ENCODE peak calls at places on chromosomes 3 and 15, in seven cellular contexts. Z, K, S, W, X, G and V are unnamed samples.

GRCh38 chr3:188926741-188927650 is 244.8 kb upstream of the TPRG1 start:
- DNase-seq in W (no peak), X (no peak), K (no peak), Z (no peak), G (no peak), S (no peak), V (no peak)

GRCh38 chr3:189988854-189989253 is 131.8 kb downstream of the P3H2 start:
- DNase-seq in S (no peak), K (no peak), W (no peak), Z (no peak), X (no peak), G (no peak), V (no peak)

GRCh38 chr15:59256538-59256937 is 49.9 kb downstream of the LDHAL6B start:
- DNase-seq in X (no peak), W (no peak), G (no peak), S (no peak), Z (no peak), K (no peak), V (no peak)

GRCh38 chr15:56957812-56958406 is 39.5 kb downstream of the TCF12 start:
- DNase-seq in K (peak), G (no peak), X (no peak), W (no peak), S (no peak), Z (no peak), V (peak)

GRCh38 chr3:52046186-52046913 is 10.0 kb downstream of the DUSP7 start:
- DNase-seq in X (peak), K (peak), S (peak), G (peak), W (peak), Z (no peak), V (peak)

GRCh38 chr3:182989566-182989965 is 9.2 kb upstream of the DCUN1D1 start:
- DNase-seq in G (no peak), S (no peak), Z (no peak), X (no peak), W (no peak), K (no peak), V (no peak)

GRCh38 chr3:24156466-24156865 is 211.4 kb downstream of the NR1D2 start:
- DNase-seq in G (peak), W (no peak), S (no peak), K (no peak), Z (no peak), X (no peak), V (no peak)

GRCh38 chr15:98347866-98348265 is 300.5 kb upstream of the IGF1R start:
- DNase-seq in G (no peak), X (no peak), Z (no peak), W (no peak), K (no peak), S (no peak), V (no peak)

GRCh38 chr3:147191795-147192385 is 214.5 kb downstream of the ZIC4 start:
- DNase-seq in X (peak), W (peak), S (no peak), G (peak), Z (no peak), K (peak), V (peak)

GRCh38 chr3:174466471-174467054 is 392.6 kb upstream of the NAALADL2 start:
- DNase-seq in W (no peak), G (no peak), Z (no peak), S (no peak), X (peak), K (no peak), V (no peak)

GRCh38 chr3:65484964-65485363 is 553.8 kb downstream of the MAGI1 start:
- DNase-seq in W (no peak), X (no peak), Z (no peak), G (no peak), K (no peak), S (no peak), V (peak)

GRCh38 chr3:175207361-175207760 is 348.2 kb downstream of the NAALADL2 start:
- DNase-seq in S (no peak), X (peak), Z (no peak), K (no peak), G (no peak), W (no peak), V (no peak)

GRCh38 chr15:63274427-63274826 is 3.0 kb upstream of the APH1B start:
- DNase-seq in X (no peak), S (no peak), W (no peak), K (no peak), Z (no peak), G (no peak), V (no peak)

GRCh38 chr15:52261498-52262242 is 33.9 kb downstream of the MYO5C start:
- DNase-seq in K (peak), G (no peak), W (peak), S (peak), Z (peak), X (peak), V (no peak)
- H3K4me3 ChIP-seq in K (no peak), G (no peak), W (no peak), S (no peak), Z (peak), X (no peak), V (no peak)

GRCh38 chr3:49902511-49903345 is 945 bp downstream of the MST1R start:
- DNase-seq in G (no peak), S (no peak), W (no peak), K (no peak), Z (no peak), X (no peak), V (no peak)
- H3K4me3 ChIP-seq in G (no peak), S (no peak), W (no peak), K (no peak), Z (no peak), X (no peak), V (no peak)

GRCh38 chr3:124235446-124235845 is 243.5 kb upstream of the ROPN1 start:
- DNase-seq in X (no peak), W (no peak), Z (no peak), K (no peak), G (no peak), S (no peak), V (no peak)
- H3K4me3 ChIP-seq in X (no peak), W (no peak), Z (no peak), K (no peak), G (no peak), S (no peak), V (no peak)

DNA sequence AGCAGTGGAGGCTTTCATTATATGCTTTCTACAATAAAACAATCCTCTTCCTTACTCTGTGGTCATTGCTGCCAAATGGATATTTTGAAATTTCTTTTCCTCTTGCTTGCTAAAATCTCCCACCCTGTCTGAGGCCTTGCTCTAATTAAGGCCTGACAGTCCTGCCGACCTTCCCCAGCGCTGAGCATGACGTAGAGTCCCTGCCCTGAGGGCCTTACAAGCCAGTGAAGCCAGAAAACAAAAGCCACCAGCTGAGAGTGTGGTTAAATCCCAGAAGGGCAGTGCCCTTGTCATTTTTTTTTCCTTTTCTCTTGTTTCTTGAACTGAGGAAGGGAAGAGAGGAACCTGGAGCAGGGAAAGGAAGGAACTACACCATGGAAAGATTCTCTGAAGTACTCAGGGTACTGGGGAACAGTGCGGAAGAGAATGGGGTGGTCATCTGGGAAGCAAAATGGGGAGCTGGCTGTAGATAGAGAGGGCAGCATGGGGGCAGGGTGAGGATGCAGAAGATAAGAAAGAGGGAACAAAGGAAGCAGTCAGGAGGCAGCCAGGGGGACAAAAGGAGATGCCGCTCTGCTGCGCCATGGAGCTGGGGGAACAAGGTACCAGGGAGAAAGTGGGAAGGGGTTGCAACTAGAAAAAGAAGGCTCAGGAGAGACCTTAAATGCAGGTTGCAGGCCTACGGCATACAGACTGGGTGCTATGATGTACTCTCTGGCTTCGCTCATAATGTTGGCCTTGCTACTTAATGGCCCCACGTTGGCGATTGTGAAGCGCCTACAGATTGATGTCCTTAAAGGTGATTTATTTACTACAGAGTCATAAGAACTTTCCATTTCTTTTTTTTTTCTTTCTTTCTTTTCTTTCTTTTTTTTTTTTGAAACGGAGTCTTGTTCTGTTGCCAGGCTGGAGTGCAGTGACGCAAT is 25.1 kb downstream of the ZBTB38 start:
- DNase-seq in X (peak), K (no peak), G (no peak), Z (no peak), W (peak), S (no peak), V (no peak)
- H3K4me3 ChIP-seq in X (no peak), K (no peak), G (no peak), Z (no peak), W (no peak), S (no peak), V (no peak)

GRCh38 chr3:113533534-113533892 is 1.2 kb downstream of the SIDT1 start:
- DNase-seq in Z (peak), X (no peak), G (no peak), W (no peak), K (no peak), S (no peak), V (no peak)

GRCh38 chr3:113536627-113537101 is 4.3 kb downstream of the SIDT1 start:
- DNase-seq in W (no peak), G (no peak), S (no peak), X (no peak), K (no peak), Z (no peak), V (no peak)

GRCh38 chr3:113532698-113533533 is 561 bp downstream of the SIDT1 start:
- DNase-seq in S (no peak), K (peak), G (no peak), Z (peak), W (no peak), X (no peak), V (no peak)

GRCh38 chr3:113535898-113536297 is 3.5 kb downstream of the SIDT1 start:
- DNase-seq in W (no peak), K (no peak), Z (no peak), S (no peak), X (no peak), G (no peak), V (no peak)

DNA sequence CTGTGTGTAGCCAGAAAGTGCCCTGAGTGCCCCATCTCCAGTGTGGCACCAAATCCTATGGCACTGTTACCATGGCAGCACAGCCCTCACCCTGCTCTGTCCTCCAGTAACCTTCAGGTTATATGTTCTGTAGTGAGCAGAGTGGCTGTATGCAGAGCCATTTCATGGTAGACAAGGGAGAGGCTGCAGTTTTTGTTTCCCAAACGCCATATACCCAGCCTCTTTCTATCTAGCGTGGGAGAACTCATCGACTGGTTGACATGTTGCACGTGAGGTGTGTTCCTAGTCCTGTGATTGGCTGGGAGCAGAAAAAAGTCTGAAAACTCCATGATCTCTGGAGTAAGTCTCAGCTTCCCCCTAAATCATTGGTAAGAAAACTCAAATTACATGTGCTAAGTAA is 2.0 kb downstream of the SIDT1 start:
- DNase-seq in W (no peak), Z (no peak), K (no peak), S (no peak), G (no peak), X (no peak), V (no peak)
- H3K4me3 ChIP-seq in W (no peak), Z (peak), K (no peak), S (no peak), G (no peak), X (no peak), V (no peak)

DNA sequence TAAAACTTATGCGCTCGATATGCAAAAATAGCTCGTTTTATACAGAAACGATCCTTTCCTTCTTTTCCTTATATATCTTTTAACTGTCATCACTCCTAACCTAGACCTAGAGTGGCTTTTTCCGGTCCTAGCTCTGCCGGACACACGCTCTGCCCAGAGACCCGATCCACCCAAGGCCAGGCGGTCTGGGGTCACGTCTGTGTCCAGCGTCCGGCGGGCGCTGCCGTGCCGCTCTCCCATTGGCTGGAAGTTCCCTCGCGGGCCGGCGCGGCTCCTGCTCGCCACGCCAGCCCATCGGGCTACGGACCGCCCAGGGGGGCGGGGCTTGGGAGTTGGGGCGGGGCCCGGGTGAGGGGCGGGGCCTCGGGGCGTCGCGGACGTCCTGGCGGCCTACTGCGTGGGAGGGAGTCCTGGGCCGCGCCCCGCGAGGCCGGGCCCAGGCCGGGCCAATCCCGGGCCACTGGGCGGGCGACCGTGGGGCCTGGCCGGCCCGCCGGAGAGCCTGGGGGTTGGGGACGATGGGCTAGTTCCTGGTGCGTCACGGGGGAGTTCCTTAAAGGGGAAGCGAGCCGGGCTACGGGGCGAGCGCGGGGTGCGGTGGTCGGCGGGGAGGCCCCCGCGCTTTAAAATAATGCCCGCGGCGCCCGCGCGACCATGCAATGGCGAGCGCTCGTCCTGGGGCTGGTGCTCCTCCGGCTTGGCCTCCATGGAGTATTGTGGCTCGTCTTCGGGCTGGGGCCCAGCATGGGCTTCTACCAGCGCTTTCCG is at the start of gene EDEM1:
- DNase-seq in Z (peak), W (peak), K (peak), S (peak), X (peak), G (peak), V (no peak)
- H3K4me3 ChIP-seq in Z (peak), W (peak), K (peak), S (peak), X (peak), G (peak), V (peak)